ENCODE peak calls at places on chromosomes 7 and 10, in five cellular contexts. M is K562, B is H1, E is SK-N-SH, R is HepG2. S is an unnamed sample.

GRCh38 chr7:77538186-77538907 is 1.3 kb downstream of the PTPN12 start:
- DNase-seq in B (peak), R (peak), E (peak), M (peak), S (no peak)

GRCh38 chr10:86900955-86901354 is 56.5 kb downstream of the MMRN2 start:
- DNase-seq in M (no peak), E (no peak), R (no peak), B (no peak), S (no peak)

GRCh38 chr7:21850531-21851285 is 95.0 kb downstream of the CDCA7L start:
- DNase-seq in E (no peak), B (no peak), M (no peak), R (no peak), S (no peak)

GRCh38 chr7:105932835-105933477 is 30.1 kb upstream of the CDHR3 start:
- DNase-seq in M (no peak), E (no peak), B (no peak), R (no peak), S (no peak)

GRCh38 chr7:66668677-66669076 is 40.0 kb downstream of the KCTD7 start:
- DNase-seq in B (no peak), E (no peak), R (no peak), M (no peak), S (no peak)

GRCh38 chr10:22316286-22317120 is at the start of gene COMMD3:
- DNase-seq in R (peak), E (peak), B (no peak), M (peak), S (peak)

GRCh38 chr10:22681783-22682183 is 32.6 kb downstream of the PIP4K2A start:
- DNase-seq in R (peak), B (no peak), M (peak), E (no peak), S (no peak)

GRCh38 chr7:28157826-28158416 is 22.7 kb downstream of the JAZF1 start:
- DNase-seq in R (no peak), M (no peak), B (no peak), E (no peak), S (no peak)

GRCh38 chr10:32166365-32166764 is 110.1 kb upstream of the KIF5B start:
- DNase-seq in M (no peak), E (no peak), R (peak), B (no peak), S (no peak)

GRCh38 chr7:24702674-24703235 is 54.5 kb downstream of the GSDME start:
- DNase-seq in E (no peak), R (no peak), B (no peak), M (no peak), S (no peak)

GRCh38 chr7:69448071-69448470 is 150.2 kb upstream of the AUTS2 start:
- DNase-seq in M (no peak), R (no peak), B (no peak), E (no peak), S (no peak)

GRCh38 chr10:51800121-51800520 is 100.7 kb upstream of the CSTF2T start:
- DNase-seq in B (no peak), M (no peak), E (no peak), R (no peak), S (no peak)

GRCh38 chr7:108614903-108615302 is 45.2 kb downstream of the DNAJB9 start:
- DNase-seq in E (no peak), B (no peak), R (no peak), M (no peak), S (no peak)

GRCh38 chr10:5659702-5660528 is 6.5 kb downstream of the ASB13 start:
- DNase-seq in R (peak), B (no peak), M (peak), E (no peak), S (no peak)

GRCh38 chr10:34319197-34319846 is 495.8 kb downstream of the PARD3 start:
- DNase-seq in E (peak), M (no peak), R (peak), B (no peak), S (no peak)

GRCh38 chr10:1392127-1392526 is 335.9 kb downstream of the WDR37 start:
- DNase-seq in R (no peak), E (peak), B (no peak), M (no peak), S (no peak)

GRCh38 chr7:110868458-110868857 is 222.5 kb upstream of the LRRN3 start:
- DNase-seq in R (no peak), E (no peak), M (no peak), B (no peak), S (no peak)

GRCh38 chr10:70162892-70163201 is 7.5 kb downstream of the SAR1A start:
- DNase-seq in B (no peak), R (no peak), E (no peak), M (no peak), S (peak)

GRCh38 chr10:12508165-12508564 is 158.8 kb downstream of the CAMK1D start:
- DNase-seq in B (no peak), E (no peak), R (no peak), M (no peak), S (no peak)

GRCh38 chr7:30764030-30764991 is 6.9 kb upstream of the MINDY4 start:
- DNase-seq in B (no peak), E (no peak), R (no peak), M (no peak), S (peak)

GRCh38 chr10:101354584-101355070 is 662 bp downstream of the BTRC start:
- DNase-seq in M (peak), E (no peak), B (no peak), R (no peak), S (no peak)
- TF ChIP-seq TAF1 in M (no peak), E (no peak), B (no peak), R (no peak), S (no peak)

DNA sequence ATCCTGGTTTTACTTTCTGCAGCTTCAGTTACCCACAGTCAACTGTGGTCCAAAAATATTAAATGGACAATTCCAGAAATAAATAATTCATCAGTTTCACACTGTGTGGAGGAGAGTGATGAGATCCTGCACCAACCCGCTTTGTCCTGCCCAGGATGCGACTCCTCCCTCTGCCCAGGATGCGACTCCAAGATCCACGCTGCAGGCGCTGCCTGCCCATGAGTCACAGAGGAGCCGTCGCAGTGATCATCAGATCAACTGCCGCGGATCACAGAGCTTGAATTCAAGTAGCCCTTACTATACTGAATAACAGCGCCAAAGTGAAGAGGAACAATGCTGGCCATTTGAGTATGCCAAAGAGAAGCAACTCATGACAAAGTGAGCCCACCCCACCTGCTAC is 61.5 kb downstream of the GRB10 start:
- DNase-seq in R (no peak), M (no peak), B (no peak), E (no peak), S (no peak)
- TF ChIP-seq JUND in R (no peak), M (no peak), B (no peak), E (no peak), S (no peak)

GRCh38 chr7:48098846-48099245 is 9.8 kb downstream of the UPP1 start:
- DNase-seq in M (no peak), B (no peak), R (no peak), E (no peak), S (no peak)

GRCh38 chr7:48099781-48100180 is 10.7 kb downstream of the UPP1 start:
- DNase-seq in R (no peak), E (no peak), B (no peak), M (no peak), S (no peak)

GRCh38 chr7:48096273-48096672 is 7.2 kb downstream of the UPP1 start:
- DNase-seq in B (no peak), E (no peak), M (no peak), R (no peak), S (no peak)

GRCh38 chr7:48094861-48095293 is 5.8 kb downstream of the UPP1 start:
- DNase-seq in E (no peak), B (no peak), M (no peak), R (no peak), S (no peak)

GRCh38 chr7:48097511-48098231 is 8.6 kb downstream of the UPP1 start:
- DNase-seq in R (no peak), E (no peak), M (no peak), B (no peak), S (no peak)
- TF ChIP-seq TAF1 in R (no peak), E (no peak), M (no peak), B (no peak), S (no peak)

DNA sequence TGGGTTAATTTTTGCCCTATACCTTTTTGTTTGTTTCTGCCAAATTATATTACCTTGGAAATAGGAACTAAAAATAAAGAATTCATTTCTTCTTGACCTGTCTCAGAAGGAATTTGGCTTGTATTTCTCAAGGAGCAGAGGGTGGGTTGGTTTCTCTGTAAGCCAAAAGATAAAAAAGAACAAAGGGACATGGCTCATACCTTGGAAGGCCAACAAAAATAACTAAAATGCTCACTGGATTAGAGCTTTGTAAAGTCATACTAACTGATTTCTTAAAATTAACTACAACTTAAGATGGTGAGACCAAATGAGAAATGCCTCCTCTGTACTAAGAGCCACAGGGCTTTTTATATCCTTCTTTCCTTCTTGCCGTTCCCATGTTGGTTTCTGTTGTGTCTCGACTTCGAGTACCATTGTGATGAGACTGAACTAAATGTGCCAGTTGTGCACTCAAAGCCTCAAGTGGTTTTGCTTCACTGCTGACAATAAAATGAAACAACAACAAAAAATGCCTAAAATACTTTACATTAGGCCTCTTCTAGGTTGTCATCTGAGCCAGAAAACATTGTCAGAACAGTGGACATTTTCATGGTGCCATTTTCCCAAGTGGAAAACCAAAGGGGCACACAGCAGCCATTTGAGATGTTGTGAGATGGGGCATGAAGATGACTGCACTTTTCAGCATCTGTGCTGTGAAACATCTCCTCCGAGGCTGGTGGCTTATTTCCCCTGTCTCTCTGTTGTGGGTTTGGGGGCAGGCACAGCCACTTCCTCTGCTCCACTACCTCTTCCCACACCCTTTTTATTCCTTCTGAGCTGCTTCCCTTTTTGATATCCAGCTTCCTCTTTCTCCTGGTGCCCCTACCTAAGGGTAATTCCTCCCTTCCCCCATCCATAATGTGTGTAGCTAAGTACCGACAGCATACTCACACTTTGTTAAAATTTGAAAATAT is 51.8 kb upstream of the AGR3 start:
- DNase-seq in B (no peak), E (no peak), M (no peak), R (no peak), S (no peak)
- TF ChIP-seq JUND in B (no peak), E (no peak), M (no peak), R (no peak), S (no peak)

DNA sequence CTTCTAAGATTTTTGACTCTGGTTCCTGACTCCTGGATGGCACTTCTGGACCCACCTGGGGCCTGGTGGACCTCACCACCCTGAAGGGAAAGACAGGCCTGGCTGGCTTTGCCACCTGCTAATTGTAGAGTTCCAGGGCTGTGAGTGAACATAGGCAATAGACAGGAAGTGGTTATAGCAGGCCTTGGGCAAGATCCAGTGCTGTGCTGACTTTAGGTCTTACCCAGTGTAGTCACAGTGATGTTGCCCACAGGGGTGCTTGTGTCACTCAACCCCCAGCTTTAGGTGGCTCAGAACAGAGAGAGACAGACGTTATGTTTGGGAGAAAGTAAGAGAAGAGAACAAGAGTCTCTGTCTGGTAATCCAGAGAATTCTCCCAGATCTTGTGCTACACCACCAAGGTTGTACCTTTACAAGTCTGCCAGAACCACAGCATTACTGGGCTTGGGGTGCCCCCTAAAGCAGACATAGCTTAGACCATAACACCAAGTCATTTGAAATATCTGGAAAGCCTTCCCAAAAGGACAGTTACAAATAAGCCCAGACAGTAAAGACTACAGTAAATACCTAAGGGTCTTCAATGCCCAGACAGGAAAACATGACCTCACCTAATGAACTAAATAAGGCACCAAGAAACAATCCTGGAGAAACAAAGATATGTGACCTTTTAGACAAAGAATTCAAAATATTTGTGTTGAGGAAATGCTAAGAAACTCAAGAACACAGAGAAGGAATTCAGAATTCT is 303.4 kb downstream of the PCLO start:
- DNase-seq in E (no peak), R (no peak), M (no peak), B (no peak), S (no peak)
- TF ChIP-seq TAF1 in E (no peak), R (no peak), M (no peak), B (no peak), S (no peak)

DNA sequence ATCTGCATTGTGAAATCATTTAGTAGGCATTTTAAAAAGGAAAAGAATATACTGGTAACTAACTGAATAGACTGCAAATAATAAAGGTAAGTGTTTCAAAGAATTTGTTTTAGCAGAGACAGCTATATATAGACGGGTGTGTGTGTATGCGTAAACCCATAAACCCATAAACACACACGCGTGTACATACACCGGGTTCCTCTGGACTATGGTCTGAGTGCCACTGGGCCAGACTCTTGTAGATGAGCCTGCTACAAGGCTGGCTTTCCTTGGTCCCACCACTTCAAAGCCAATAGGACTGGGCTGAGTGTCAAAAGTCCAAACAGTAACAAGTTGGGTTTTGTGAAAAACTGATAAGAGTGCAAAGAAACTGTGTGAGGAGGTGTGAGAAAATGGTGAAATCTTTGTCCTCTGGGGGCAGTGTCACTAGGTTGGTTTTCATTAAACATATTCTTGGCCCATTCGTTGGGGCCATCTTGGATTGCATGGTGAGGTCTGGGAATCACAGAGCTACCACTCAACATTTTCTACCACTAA is 39.8 kb downstream of the GNA12 start:
- DNase-seq in M (peak), E (no peak), R (peak), B (no peak), S (no peak)
- TF ChIP-seq JUND in M (no peak), E (no peak), R (no peak), B (no peak), S (no peak)

DNA sequence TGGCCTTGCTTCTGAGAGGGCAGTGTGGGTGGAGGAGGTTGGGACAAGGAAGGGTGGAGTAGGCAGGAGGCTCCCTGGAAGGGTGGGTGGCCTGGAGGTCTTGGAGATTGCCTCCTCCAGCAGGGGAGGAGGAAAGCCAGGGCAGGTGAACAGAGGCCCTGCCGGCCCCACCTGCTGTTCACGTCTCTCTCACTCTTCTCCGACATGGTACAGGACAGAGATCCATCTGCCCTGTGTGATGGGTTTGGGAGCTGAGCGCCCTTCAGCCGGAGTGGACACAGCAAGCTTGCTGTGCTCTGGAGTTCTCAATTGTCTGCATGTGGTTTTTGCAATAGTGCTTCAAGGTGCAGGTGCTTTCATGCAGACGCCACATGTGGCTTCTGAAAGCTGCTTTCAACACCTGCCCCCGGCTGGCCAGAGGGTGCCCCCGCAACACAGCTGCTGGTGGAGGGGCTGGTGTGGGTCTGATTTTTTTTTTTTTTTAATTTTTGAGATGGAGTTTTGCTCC is 82.8 kb upstream of the GNA12 start:
- DNase-seq in M (no peak), E (peak), R (no peak), B (no peak), S (no peak)
- TF ChIP-seq TAF1 in M (no peak), E (no peak), R (no peak), B (no peak), S (no peak)